ENCODE peak calls at places on chromosomes 3 and 15, in six cellular contexts. E is activated effector memory CD4-positive, alpha-beta T cell treated with Interleukin-2 at 50 U/mL for 16 hours; D is amygdala; H is PC-3; V is AML-193; X is heart right ventricle. L is an unnamed sample.

GRCh38 chr15:48966595-48967301 is 3.0 kb upstream of the SHC4 start:
- DNase-seq in V (peak; percentile 51), H (peak; percentile 70), D (no peak), E (no peak), X (no peak), L (no peak)

GRCh38 chr3:73037369-73037699 is 24.1 kb upstream of the EBLN2 start:
- DNase-seq in D (no peak), X (no peak), H (peak; percentile 14), V (peak; percentile 9), E (no peak), L (no peak)

GRCh38 chr15:98568382-98569017 is 79.8 kb upstream of the IGF1R start:
- DNase-seq in V (no peak), D (no peak), E (no peak), H (no peak), X (no peak), L (no peak)

GRCh38 chr3:187808466-187809291 is 63.4 kb upstream of the BCL6 start:
- DNase-seq in E (no peak), V (no peak), D (no peak), X (no peak), H (peak; percentile 85), L (no peak)

GRCh38 chr3:76107935-76108570 is 322.7 kb upstream of the ZNF717 start:
- DNase-seq in H (peak; percentile 72), X (no peak), V (peak; percentile 35), E (no peak), D (no peak), L (peak; percentile 11)

GRCh38 chr3:186882881-186883685 is 40.6 kb downstream of the ADIPOQ start:
- DNase-seq in D (no peak), X (no peak), E (no peak), H (peak; percentile 88), V (peak; percentile 8), L (no peak)

GRCh38 chr3:161475905-161476304 is 20.7 kb upstream of the OTOL1 start:
- DNase-seq in X (no peak), D (no peak), E (no peak), V (no peak), H (peak; percentile 77), L (no peak)

GRCh38 chr3:112688819-112689218 is 47.9 kb upstream of the CCDC80 start:
- DNase-seq in X (no peak), D (no peak), E (no peak), V (no peak), H (peak; percentile 82), L (no peak)

GRCh38 chr3:20040476-20041196 is 390 bp downstream of the KAT2B start:
- DNase-seq in E (peak; percentile 54), H (peak; percentile 59), D (peak; percentile 68), V (peak; percentile 69), X (peak; percentile 79), L (peak; percentile 83)

GRCh38 chr3:100216713-100217112 is 44.1 kb upstream of the TBC1D23 start:
- DNase-seq in X (no peak), E (no peak), V (no peak), D (no peak), H (peak; percentile 22), L (no peak)

GRCh38 chr15:25600751-25601150 is 161.9 kb upstream of the UBE3A start:
- DNase-seq in D (no peak), E (no peak), H (peak; percentile 6), V (no peak), X (no peak), L (no peak)

GRCh38 chr15:36632196-36632595 is 52.8 kb downstream of the CDIN1 start:
- DNase-seq in X (no peak), V (no peak), E (no peak), D (no peak), H (peak; percentile 81), L (no peak)

GRCh38 chr3:9398715-9399708 is 1.6 kb downstream of the SETD5 start:
- DNase-seq in X (no peak), H (peak; percentile 47), D (no peak), V (peak; percentile 61), E (no peak), L (peak; percentile 11)

GRCh38 chr3:15682766-15683165 is 81.2 kb downstream of the BTD start:
- DNase-seq in X (no peak), V (no peak), H (no peak), E (no peak), D (no peak), L (no peak)

GRCh38 chr3:124584552-124585391 is 145.5 kb upstream of the UMPS start:
- DNase-seq in D (peak; percentile 20), E (peak; percentile 29), V (no peak), X (peak; percentile 79), H (peak; percentile 84), L (peak; percentile 60)

GRCh38 chr3:4746241-4746958 is 232.8 kb upstream of the BHLHE40 start:
- DNase-seq in D (no peak), E (no peak), H (no peak), V (no peak), X (peak; percentile 39), L (no peak)

GRCh38 chr3:186149319-186149718 is 40.4 kb upstream of the ETV5 start:
- DNase-seq in X (no peak), V (no peak), D (no peak), E (no peak), H (no peak), L (no peak)

L was measured in midbrain.